ENCODE peak calls at places on chromosomes 5 and 9, in nine cellular contexts. U, E, K, C, O, Y, W, D and I are unnamed samples.

GRCh38 chr5:166068547-166069335 is 2222.7 kb upstream of the WWC1 start:
- DNase-seq in U (no peak), E (no peak), K (no peak), C (peak), O (no peak), Y (no peak), W (no peak), D (no peak), I (peak)

GRCh38 chr5:68406767-68407232 is 191.2 kb downstream of the PIK3R1 start:
- DNase-seq in U (no peak), E (no peak), K (peak), C (peak), O (no peak), Y (no peak), W (no peak), D (no peak), I (no peak)

GRCh38 chr9:74838351-74838750 is 49.4 kb downstream of the TRPM6 start:
- DNase-seq in U (no peak), E (no peak), K (no peak), C (peak), O (no peak), Y (no peak), W (no peak), D (no peak), I (no peak)

GRCh38 chr9:111752455-111752854 is 42.3 kb downstream of the SHOC1 start:
- DNase-seq in U (no peak), E (peak), K (no peak), C (peak), O (no peak), Y (peak), W (no peak), D (no peak), I (peak)

GRCh38 chr5:143050183-143050582 is 280.0 kb downstream of the ARHGAP26 start:
- DNase-seq in U (no peak), E (no peak), K (no peak), C (no peak), O (no peak), Y (no peak), W (no peak), D (no peak), I (no peak)

GRCh38 chr9:96061293-96061987 is 185.9 kb downstream of the ERCC6L2 start:
- DNase-seq in U (no peak), E (peak), K (peak), C (peak), O (no peak), Y (peak), W (peak), D (no peak), I (peak)

GRCh38 chr9:109893222-109893621 is 113.2 kb downstream of the PALM2AKAP2 start:
- DNase-seq in U (no peak), E (peak), K (no peak), C (no peak), O (no peak), Y (peak), W (no peak), D (no peak), I (no peak)

GRCh38 chr9:17052626-17053025 is 82.2 kb upstream of the CNTLN start:
- DNase-seq in U (no peak), E (no peak), K (no peak), C (no peak), O (no peak), Y (no peak), W (no peak), D (no peak), I (no peak)

GRCh38 chr9:81083821-81084512 is 605.4 kb downstream of the TLE1 start:
- DNase-seq in U (no peak), E (peak), K (no peak), C (peak), O (no peak), Y (peak), W (no peak), D (no peak), I (peak)

GRCh38 chr5:167050568-167051214 is 1240.8 kb upstream of the WWC1 start:
- DNase-seq in U (no peak), E (no peak), K (no peak), C (no peak), O (no peak), Y (peak), W (no peak), D (no peak), I (peak)

GRCh38 chr9:127754099-127754760 is 19.1 kb upstream of the TOR2A start:
- DNase-seq in U (no peak), E (no peak), K (no peak), C (no peak), O (no peak), Y (peak), W (no peak), D (no peak), I (no peak)

GRCh38 chr5:113989913-113990305 is 372.0 kb upstream of the KCNN2 start:
- DNase-seq in U (no peak), E (peak), K (no peak), C (peak), O (no peak), Y (peak), W (no peak), D (no peak), I (no peak)

GRCh38 chr9:6788175-6789016 is 30.6 kb downstream of the KDM4C start:
- DNase-seq in U (no peak), E (peak), K (no peak), C (peak), O (peak), Y (peak), W (no peak), D (peak), I (peak)

GRCh38 chr9:23695572-23695971 is 130.5 kb downstream of the ELAVL2 start:
- DNase-seq in U (no peak), E (no peak), K (no peak), C (no peak), O (no peak), Y (no peak), W (no peak), D (no peak), I (no peak)

GRCh38 chr9:105187781-105188180 is 56.7 kb upstream of the SLC44A1 start:
- DNase-seq in U (no peak), E (peak), K (no peak), C (peak), O (no peak), Y (peak), W (no peak), D (no peak), I (peak)

GRCh38 chr5:25119654-25120053 is 474.9 kb upstream of the CDH10 start:
- DNase-seq in U (no peak), E (peak), K (peak), C (peak), O (no peak), Y (peak), W (no peak), D (no peak), I (peak)

GRCh38 chr5:62732677-62733121 is 154.1 kb downstream of the LRRC70 start:
- DNase-seq in U (no peak), E (no peak), K (no peak), C (peak), O (peak), Y (peak), W (no peak), D (no peak), I (peak)

GRCh38 chr5:169770109-169770508 is 133.0 kb downstream of the DOCK2 start:
- DNase-seq in U (no peak), E (no peak), K (no peak), C (no peak), O (no peak), Y (peak), W (no peak), D (no peak), I (no peak)

GRCh38 chr9:137620581-137620980 is 1.8 kb downstream of the EHMT1 start:
- DNase-seq in U (no peak), E (no peak), K (no peak), C (no peak), O (no peak), Y (no peak), W (no peak), D (no peak), I (no peak)

GRCh38 chr5:132044207-132044606 is 16.2 kb upstream of the IL3 start:
- DNase-seq in U (no peak), E (no peak), K (no peak), C (no peak), O (no peak), Y (no peak), W (no peak), D (no peak), I (no peak)

GRCh38 chr9:72592501-72593403 is 71.3 kb downstream of the TMC1 start:
- DNase-seq in U (no peak), E (peak), K (peak), C (peak), O (no peak), Y (peak), W (no peak), D (no peak), I (peak)

GRCh38 chr5:114101153-114101552 is 260.7 kb upstream of the KCNN2 start:
- DNase-seq in U (no peak), E (peak), K (no peak), C (peak), O (no peak), Y (peak), W (no peak), D (no peak), I (peak)

GRCh38 chr5:155872801-155873200 is 454.2 kb upstream of the SGCD start:
- DNase-seq in U (no peak), E (no peak), K (no peak), C (no peak), O (no peak), Y (no peak), W (no peak), D (no peak), I (no peak)

GRCh38 chr5:2849429-2849828 is 98.0 kb upstream of the IRX2 start:
- DNase-seq in U (no peak), E (no peak), K (no peak), C (no peak), O (no peak), Y (no peak), W (no peak), D (no peak), I (no peak)

GRCh38 chr9:95007470-95007869 is 281.0 kb downstream of the AOPEP start:
- DNase-seq in U (no peak), E (no peak), K (no peak), C (no peak), O (no peak), Y (peak), W (no peak), D (no peak), I (peak)

GRCh38 chr9:133113928-133114351 is 7.1 kb downstream of the RALGDS start:
- DNase-seq in U (peak), E (no peak), K (no peak), C (no peak), O (no peak), Y (no peak), W (peak), D (peak), I (no peak)

GRCh38 chr9:30628915-30629564 is 1755.4 kb upstream of the ACO1 start:
- DNase-seq in U (no peak), E (no peak), K (no peak), C (no peak), O (peak), Y (no peak), W (no peak), D (no peak), I (no peak)

GRCh38 chr9:128838338-128838737 is 8.7 kb upstream of the SPOUT1 start:
- DNase-seq in U (no peak), E (no peak), K (no peak), C (no peak), O (no peak), Y (no peak), W (no peak), D (no peak), I (no peak)

GRCh38 chr9:119398350-119398749 is 29.1 kb upstream of the BRINP1 start:
- DNase-seq in U (no peak), E (no peak), K (no peak), C (no peak), O (peak), Y (no peak), W (no peak), D (no peak), I (no peak)

GRCh38 chr5:80061541-80061940 is 26.4 kb downstream of the THBS4 start:
- DNase-seq in U (no peak), E (no peak), K (no peak), C (no peak), O (no peak), Y (no peak), W (no peak), D (no peak), I (no peak)

GRCh38 chr9:35658894-35659220 is 765 bp downstream of the CCDC107 start:
- DNase-seq in U (no peak), E (peak), K (no peak), C (peak), O (no peak), Y (peak), W (peak), D (peak), I (peak)

GRCh38 chr5:110681109-110681508 is 45.4 kb downstream of the TMEM232 start:
- DNase-seq in U (no peak), E (no peak), K (no peak), C (no peak), O (no peak), Y (no peak), W (no peak), D (no peak), I (no peak)

GRCh38 chr5:157481666-157482065 is 21.7 kb downstream of the NIPAL4 start:
- DNase-seq in U (no peak), E (no peak), K (no peak), C (no peak), O (no peak), Y (no peak), W (no peak), D (no peak), I (no peak)

GRCh38 chr9:212265-212664 is 2.4 kb upstream of the DOCK8 start:
- DNase-seq in U (no peak), E (no peak), K (no peak), C (no peak), O (no peak), Y (no peak), W (no peak), D (no peak), I (no peak)

GRCh38 chr5:151078490-151079262 is 2.2 kb downstream of the TNIP1 start:
- DNase-seq in U (no peak), E (no peak), K (peak), C (no peak), O (no peak), Y (no peak), W (no peak), D (peak), I (no peak)

GRCh38 chr5:32506251-32506661 is 61.7 kb upstream of the ZFR start:
- DNase-seq in U (no peak), E (no peak), K (no peak), C (peak), O (no peak), Y (no peak), W (peak), D (peak), I (no peak)
- TF ChIP-seq CTCF in U (no peak), E (no peak), K (no peak), C (no peak), O (no peak), Y (no peak), W (no peak), D (no peak), I (no peak)

GRCh38 chr9:121862973-121863372 is 211.5 kb downstream of the DAB2IP start:
- DNase-seq in U (no peak), E (no peak), K (no peak), C (no peak), O (no peak), Y (no peak), W (no peak), D (no peak), I (no peak)
- TF ChIP-seq CTCF in U (no peak), E (no peak), K (no peak), C (no peak), O (no peak), Y (no peak), W (no peak), D (no peak), I (no peak)

GRCh38 chr9:4315582-4316215 is 15.8 kb upstream of the GLIS3 start:
- DNase-seq in U (peak), E (peak), K (peak), C (peak), O (no peak), Y (peak), W (peak), D (peak), I (peak)
- TF ChIP-seq CTCF in U (peak), E (peak), K (peak), C (peak), O (peak), Y (peak), W (peak), D (peak), I (peak)

DNA sequence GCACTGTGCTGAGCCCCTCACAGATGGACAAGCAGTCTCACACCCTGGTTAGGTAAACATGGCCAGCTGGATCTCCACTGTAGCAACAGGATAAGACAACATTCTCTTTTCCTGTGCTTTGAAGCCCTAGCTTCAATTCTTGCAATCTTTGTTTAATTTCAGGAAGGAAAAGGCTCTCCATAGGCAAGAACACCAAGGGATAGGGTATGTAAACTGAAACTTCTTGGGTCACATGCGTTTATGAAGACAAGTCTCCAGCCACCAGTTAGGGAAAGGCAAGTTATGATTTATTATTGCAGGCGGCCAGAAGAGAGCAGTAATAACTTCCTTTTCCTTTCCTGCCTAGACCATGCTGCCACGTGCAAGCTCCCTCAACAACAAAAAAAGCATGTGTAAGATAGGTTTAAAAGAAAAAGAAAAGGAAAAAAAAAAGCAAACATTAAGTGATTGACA is 50.1 kb upstream of the POU5F2 start:
- DNase-seq in U (no peak), E (no peak), K (no peak), C (no peak), O (no peak), Y (no peak), W (no peak), D (no peak), I (no peak)
- TF ChIP-seq CTCF in U (no peak), E (no peak), K (no peak), C (no peak), O (no peak), Y (no peak), W (no peak), D (no peak), I (no peak)